ENCODE peak calls at places on chromosomes 13 and 19, in seven cellular contexts. R is neural progenitor cell; T is HT1080; W is activated CD4-positive, alpha-beta T cell treated with anti-CD3 and anti-CD28 coated beads for 4 hours; G is EL; X is transverse colon; E is GM03348. O is an unnamed sample.

GRCh38 chr19:10315335-10316214 is at the start of gene FDX2:
- DNase-seq in R (peak; percentile 92), T (peak; percentile 56), W (peak; percentile 92), G (peak; percentile 83), X (peak; percentile 92), E (peak; percentile 96), O (peak; percentile 95)

GRCh38 chr13:24495151-24495729 is 17.3 kb downstream of the PARP4 start:
- DNase-seq in R (no peak), T (no peak), W (no peak), G (no peak), X (no peak), E (no peak), O (no peak)

GRCh38 chr13:30898721-30899188 is 7.3 kb upstream of the MEDAG start:
- DNase-seq in R (no peak), T (peak; percentile 84), W (no peak), G (peak; percentile 78), X (no peak), E (peak; percentile 68), O (no peak)

GRCh38 chr19:45547965-45548609 is 36.5 kb downstream of the OPA3 start:
- DNase-seq in R (no peak), T (peak; percentile 77), W (no peak), G (peak; percentile 82), X (peak; percentile 85), E (peak; percentile 61), O (peak; percentile 85)

GRCh38 chr13:107043016-107043957 is 475.4 kb upstream of the ARGLU1 start:
- DNase-seq in R (no peak), T (peak; percentile 26), W (no peak), G (peak; percentile 29), X (no peak), E (no peak), O (no peak)

GRCh38 chr19:45474191-45474940 is 6.6 kb downstream of the FOSB start:
- DNase-seq in R (no peak), T (no peak), W (no peak), G (no peak), X (no peak), E (no peak), O (no peak)

GRCh38 chr19:6914321-6914720 is 26.9 kb downstream of the ADGRE1 start:
- DNase-seq in R (no peak), T (no peak), W (no peak), G (no peak), X (no peak), E (no peak), O (no peak)

GRCh38 chr13:114134111-114134943 is 1.9 kb upstream of the RASA3 start:
- DNase-seq in R (peak; percentile 60), T (no peak), W (no peak), G (no peak), X (no peak), E (no peak), O (no peak)

GRCh38 chr13:62483774-62484173 is 1068.1 kb upstream of the PCDH20 start:
- DNase-seq in R (peak; percentile 35), T (no peak), W (no peak), G (no peak), X (no peak), E (no peak), O (no peak)

GRCh38 chr19:870963-871401 is 11.5 kb downstream of the CFD start:
- DNase-seq in R (no peak), T (no peak), W (no peak), G (no peak), X (no peak), E (no peak), O (no peak)

GRCh38 chr19:47510516-47511127 is 4.2 kb downstream of the NAPA start:
- DNase-seq in R (no peak), T (no peak), W (no peak), G (no peak), X (no peak), E (no peak), O (no peak)

GRCh38 chr13:51269039-51269438 is 46.8 kb downstream of the FAM124A start:
- DNase-seq in R (no peak), T (no peak), W (no peak), G (peak; percentile 81), X (no peak), E (peak; percentile 28), O (no peak)

GRCh38 chr19:38247126-38247525 is 9.0 kb downstream of the PPP1R14A start:
- DNase-seq in R (no peak), T (no peak), W (no peak), G (no peak), X (no peak), E (no peak), O (no peak)

GRCh38 chr13:35794734-35795389 is 318.4 kb upstream of the MAB21L1 start:
- DNase-seq in R (no peak), T (no peak), W (no peak), G (no peak), X (no peak), E (no peak), O (no peak)

GRCh38 chr13:41700790-41701310 is 243.5 kb downstream of the RGCC start:
- DNase-seq in R (no peak), T (peak; percentile 52), W (no peak), G (peak; percentile 67), X (no peak), E (peak; percentile 53), O (no peak)

GRCh38 chr13:98549006-98549727 is 27.7 kb downstream of the STK24 start:
- DNase-seq in R (no peak), T (peak; percentile 71), W (no peak), G (peak; percentile 92), X (no peak), E (peak; percentile 82), O (no peak)

GRCh38 chr19:44891016-44891882 is at the start of gene TOMM40:
- DNase-seq in R (peak; percentile 100), T (no peak), W (peak; percentile 100), G (peak; percentile 27), X (peak; percentile 100), E (peak; percentile 24), O (no peak)

GRCh38 chr13:79225487-79226232 is 180.4 kb downstream of the RBM26 start:
- DNase-seq in R (no peak), T (peak; percentile 53), W (no peak), G (peak; percentile 6), X (no peak), E (no peak), O (no peak)

GRCh38 chr19:17829855-17830566 is 8.7 kb upstream of the INSL3 start:
- DNase-seq in R (peak; percentile 89), T (no peak), W (no peak), G (no peak), X (peak; percentile 33), E (peak; percentile 64), O (peak; percentile 63)

GRCh38 chr19:50268046-50268445 is 61.1 kb downstream of the KCNC3 start:
- DNase-seq in R (no peak), T (no peak), W (no peak), G (no peak), X (no peak), E (no peak), O (no peak)

GRCh38 chr13:59300347-59301165 is 863.2 kb downstream of the DIAPH3 start:
- DNase-seq in R (no peak), T (no peak), W (no peak), G (no peak), X (no peak), E (no peak), O (no peak)

GRCh38 chr19:35986664-35987570 is 8.1 kb upstream of the SDHAF1 start:
- DNase-seq in R (peak; percentile 76), T (no peak), W (no peak), G (no peak), X (peak; percentile 57), E (peak; percentile 33), O (peak; percentile 40)

GRCh38 chr13:36082396-36082795 is 48.8 kb downstream of the DCLK1 start:
- DNase-seq in R (no peak), T (no peak), W (no peak), G (no peak), X (no peak), E (no peak), O (no peak)